ENCODE peak calls at places on chromosome 22, in five cellular contexts. E is stomach; Z is K562; A is activated CD4-positive, alpha-beta T cell treated with anti-CD3 and anti-CD28 coated beads, Interleukin-2, amount 50 U/mL, for 48 hours; F is HCEC 1CT. U is an unnamed sample.

GRCh38 chr22:38967451-38968450 is 10.3 kb downstream of the APOBEC3A start:
- DNase-seq in A (no peak), E (peak; percentile 41), F (no peak), Z (peak; percentile 36), U (no peak)

GRCh38 chr22:38436629-38437395 is 18.2 kb downstream of the KCNJ4 start:
- DNase-seq in F (no peak), E (no peak), A (no peak), Z (no peak), U (no peak)

GRCh38 chr22:43260346-43260745 is 73.4 kb upstream of the TTLL12 start:
- DNase-seq in E (no peak), F (no peak), A (no peak), Z (no peak), U (no peak)

GRCh38 chr22:47221840-47222615 is 459.6 kb downstream of the TBC1D22A start:
- DNase-seq in F (no peak), E (no peak), Z (no peak), A (no peak), U (no peak)

GRCh38 chr22:19809741-19810140 is 44.9 kb downstream of the GNB1L start:
- DNase-seq in F (no peak), Z (no peak), A (no peak), E (no peak), U (no peak)

GRCh38 chr22:40289991-40290459 is 56.3 kb upstream of the ADSL start:
- DNase-seq in E (peak; percentile 33), F (no peak), Z (no peak), A (peak; percentile 71), U (no peak)

GRCh38 chr22:23180301-23180892 is at the start of gene BCR:
- DNase-seq in E (peak; percentile 83), A (peak; percentile 60), F (peak; percentile 61), Z (peak; percentile 100), U (peak; percentile 65)

GRCh38 chr22:29031236-29031982 is 30.2 kb downstream of the C22orf31 start:
- DNase-seq in A (no peak), Z (peak; percentile 55), E (peak; percentile 44), F (peak; percentile 94), U (peak; percentile 98)

GRCh38 chr22:39985383-39986045 is 9.2 kb upstream of the FAM83F start:
- DNase-seq in Z (no peak), E (no peak), F (no peak), A (no peak), U (no peak)

GRCh38 chr22:42692239-42693054 is 28.2 kb downstream of the A4GALT start:
- DNase-seq in A (no peak), E (no peak), F (no peak), Z (no peak), U (no peak)

GRCh38 chr22:44613196-44613595 is 88.8 kb upstream of the PRR5 start:
- DNase-seq in E (no peak), Z (no peak), F (no peak), A (no peak), U (no peak)

U was measured in IMR-90.